ENCODE peak calls at places on chromosomes 1 and 21, in eight cellular contexts. One of them, this sample, is unnamed.

GRCh38 chr1:151831256-151831591 is 378 bp downstream of the RORC start:
- DNase-seq in activated naive CD8-positive, alpha-beta T cell treated with anti-CD3 and anti-CD28 coated beads, Interleukin-2, amount 50 U/mL, for 24 hours: no peak
- DNase-seq in HT1080: no peak
- DNase-seq in stimulated activated CD4-positive, alpha-beta T cell treated with anti-CD3 and anti-CD28 coated beads, Interleukin-4, amount 100 ng/mL, for 24 hours: no peak
- DNase-seq in T-helper 2 cell: no peak
- DNase-seq in astrocyte of the spinal cord: no peak
- DNase-seq in T-helper 17 cell: no peak
- DNase-seq in Peyer's patch: no peak
- DNase-seq in this sample: no peak

GRCh38 chr1:113303252-113303651 is 87.1 kb upstream of the MAGI3 start:
- DNase-seq in activated naive CD8-positive, alpha-beta T cell treated with anti-CD3 and anti-CD28 coated beads, Interleukin-2, amount 50 U/mL, for 24 hours: no peak
- DNase-seq in HT1080: no peak
- DNase-seq in stimulated activated CD4-positive, alpha-beta T cell treated with anti-CD3 and anti-CD28 coated beads, Interleukin-4, amount 100 ng/mL, for 24 hours: no peak
- DNase-seq in T-helper 2 cell: no peak
- DNase-seq in astrocyte of the spinal cord: no peak
- DNase-seq in T-helper 17 cell: no peak
- DNase-seq in Peyer's patch: no peak
- DNase-seq in this sample: no peak

GRCh38 chr1:204261266-204261665 is 47.5 kb upstream of the GOLT1A start:
- DNase-seq in activated naive CD8-positive, alpha-beta T cell treated with anti-CD3 and anti-CD28 coated beads, Interleukin-2, amount 50 U/mL, for 24 hours: no peak
- DNase-seq in HT1080: no peak
- DNase-seq in stimulated activated CD4-positive, alpha-beta T cell treated with anti-CD3 and anti-CD28 coated beads, Interleukin-4, amount 100 ng/mL, for 24 hours: no peak
- DNase-seq in T-helper 2 cell: no peak
- DNase-seq in astrocyte of the spinal cord: no peak
- DNase-seq in T-helper 17 cell: no peak
- DNase-seq in Peyer's patch: no peak
- DNase-seq in this sample: no peak

GRCh38 chr1:27427329-27427728 is 34.9 kb downstream of the GPR3 start:
- DNase-seq in activated naive CD8-positive, alpha-beta T cell treated with anti-CD3 and anti-CD28 coated beads, Interleukin-2, amount 50 U/mL, for 24 hours: no peak
- DNase-seq in HT1080: no peak
- DNase-seq in stimulated activated CD4-positive, alpha-beta T cell treated with anti-CD3 and anti-CD28 coated beads, Interleukin-4, amount 100 ng/mL, for 24 hours: no peak
- DNase-seq in T-helper 2 cell: peak; percentile 41
- DNase-seq in astrocyte of the spinal cord: no peak
- DNase-seq in T-helper 17 cell: no peak
- DNase-seq in Peyer's patch: no peak
- DNase-seq in this sample: no peak

GRCh38 chr21:43854773-43855633 is 10.0 kb upstream of the AGPAT3 start:
- DNase-seq in activated naive CD8-positive, alpha-beta T cell treated with anti-CD3 and anti-CD28 coated beads, Interleukin-2, amount 50 U/mL, for 24 hours: peak; percentile 34
- DNase-seq in HT1080: no peak
- DNase-seq in stimulated activated CD4-positive, alpha-beta T cell treated with anti-CD3 and anti-CD28 coated beads, Interleukin-4, amount 100 ng/mL, for 24 hours: no peak
- DNase-seq in T-helper 2 cell: peak; percentile 95
- DNase-seq in astrocyte of the spinal cord: no peak
- DNase-seq in T-helper 17 cell: no peak
- DNase-seq in Peyer's patch: no peak
- DNase-seq in this sample: peak; percentile 67

GRCh38 chr1:197327776-197328364 is 59.8 kb downstream of the CRB1 start:
- DNase-seq in activated naive CD8-positive, alpha-beta T cell treated with anti-CD3 and anti-CD28 coated beads, Interleukin-2, amount 50 U/mL, for 24 hours: no peak
- DNase-seq in HT1080: peak; percentile 29
- DNase-seq in stimulated activated CD4-positive, alpha-beta T cell treated with anti-CD3 and anti-CD28 coated beads, Interleukin-4, amount 100 ng/mL, for 24 hours: no peak
- DNase-seq in T-helper 2 cell: no peak
- DNase-seq in astrocyte of the spinal cord: no peak
- DNase-seq in T-helper 17 cell: no peak
- DNase-seq in Peyer's patch: no peak
- DNase-seq in this sample: no peak

GRCh38 chr1:179825798-179826460 is 51.7 kb downstream of the TOR1AIP2 start:
- DNase-seq in activated naive CD8-positive, alpha-beta T cell treated with anti-CD3 and anti-CD28 coated beads, Interleukin-2, amount 50 U/mL, for 24 hours: no peak
- DNase-seq in HT1080: no peak
- DNase-seq in stimulated activated CD4-positive, alpha-beta T cell treated with anti-CD3 and anti-CD28 coated beads, Interleukin-4, amount 100 ng/mL, for 24 hours: no peak
- DNase-seq in T-helper 2 cell: no peak
- DNase-seq in astrocyte of the spinal cord: no peak
- DNase-seq in T-helper 17 cell: no peak
- DNase-seq in Peyer's patch: no peak
- DNase-seq in this sample: no peak

GRCh38 chr1:154324241-154324640 is 1.1 kb upstream of the ATP8B2 start:
- DNase-seq in activated naive CD8-positive, alpha-beta T cell treated with anti-CD3 and anti-CD28 coated beads, Interleukin-2, amount 50 U/mL, for 24 hours: no peak
- DNase-seq in HT1080: no peak
- DNase-seq in stimulated activated CD4-positive, alpha-beta T cell treated with anti-CD3 and anti-CD28 coated beads, Interleukin-4, amount 100 ng/mL, for 24 hours: no peak
- DNase-seq in T-helper 2 cell: no peak
- DNase-seq in astrocyte of the spinal cord: no peak
- DNase-seq in T-helper 17 cell: no peak
- DNase-seq in Peyer's patch: no peak
- DNase-seq in this sample: no peak

GRCh38 chr21:33987461-33987860 is 71.9 kb upstream of the ATP5PO start:
- DNase-seq in activated naive CD8-positive, alpha-beta T cell treated with anti-CD3 and anti-CD28 coated beads, Interleukin-2, amount 50 U/mL, for 24 hours: no peak
- DNase-seq in HT1080: no peak
- DNase-seq in stimulated activated CD4-positive, alpha-beta T cell treated with anti-CD3 and anti-CD28 coated beads, Interleukin-4, amount 100 ng/mL, for 24 hours: no peak
- DNase-seq in T-helper 2 cell: no peak
- DNase-seq in astrocyte of the spinal cord: no peak
- DNase-seq in T-helper 17 cell: no peak
- DNase-seq in Peyer's patch: no peak
- DNase-seq in this sample: no peak

GRCh38 chr1:218943371-218943770 is 230.3 kb upstream of the LYPLAL1 start:
- DNase-seq in activated naive CD8-positive, alpha-beta T cell treated with anti-CD3 and anti-CD28 coated beads, Interleukin-2, amount 50 U/mL, for 24 hours: no peak
- DNase-seq in HT1080: no peak
- DNase-seq in stimulated activated CD4-positive, alpha-beta T cell treated with anti-CD3 and anti-CD28 coated beads, Interleukin-4, amount 100 ng/mL, for 24 hours: no peak
- DNase-seq in T-helper 2 cell: no peak
- DNase-seq in astrocyte of the spinal cord: no peak
- DNase-seq in T-helper 17 cell: no peak
- DNase-seq in Peyer's patch: no peak
- DNase-seq in this sample: no peak

GRCh38 chr1:88774151-88774556 is 90.1 kb downstream of the PKN2 start:
- DNase-seq in activated naive CD8-positive, alpha-beta T cell treated with anti-CD3 and anti-CD28 coated beads, Interleukin-2, amount 50 U/mL, for 24 hours: peak; percentile 34
- DNase-seq in HT1080: peak; percentile 44
- DNase-seq in stimulated activated CD4-positive, alpha-beta T cell treated with anti-CD3 and anti-CD28 coated beads, Interleukin-4, amount 100 ng/mL, for 24 hours: peak; percentile 12
- DNase-seq in T-helper 2 cell: no peak
- DNase-seq in astrocyte of the spinal cord: no peak
- DNase-seq in T-helper 17 cell: no peak
- DNase-seq in Peyer's patch: no peak
- DNase-seq in this sample: no peak

GRCh38 chr1:5752715-5753330 is 239.4 kb downstream of the NPHP4 start:
- DNase-seq in activated naive CD8-positive, alpha-beta T cell treated with anti-CD3 and anti-CD28 coated beads, Interleukin-2, amount 50 U/mL, for 24 hours: no peak
- DNase-seq in HT1080: no peak
- DNase-seq in stimulated activated CD4-positive, alpha-beta T cell treated with anti-CD3 and anti-CD28 coated beads, Interleukin-4, amount 100 ng/mL, for 24 hours: no peak
- DNase-seq in T-helper 2 cell: no peak
- DNase-seq in astrocyte of the spinal cord: no peak
- DNase-seq in T-helper 17 cell: no peak
- DNase-seq in Peyer's patch: peak; percentile 39
- DNase-seq in this sample: no peak

GRCh38 chr21:46202592-46203202 is 18.4 kb upstream of the SPATC1L start:
- DNase-seq in activated naive CD8-positive, alpha-beta T cell treated with anti-CD3 and anti-CD28 coated beads, Interleukin-2, amount 50 U/mL, for 24 hours: no peak
- DNase-seq in HT1080: no peak
- DNase-seq in stimulated activated CD4-positive, alpha-beta T cell treated with anti-CD3 and anti-CD28 coated beads, Interleukin-4, amount 100 ng/mL, for 24 hours: no peak
- DNase-seq in T-helper 2 cell: no peak
- DNase-seq in astrocyte of the spinal cord: no peak
- DNase-seq in T-helper 17 cell: no peak
- DNase-seq in Peyer's patch: peak; percentile 12
- DNase-seq in this sample: no peak

GRCh38 chr1:61270761-61271411 is 188.5 kb downstream of the NFIA start:
- DNase-seq in activated naive CD8-positive, alpha-beta T cell treated with anti-CD3 and anti-CD28 coated beads, Interleukin-2, amount 50 U/mL, for 24 hours: no peak
- DNase-seq in HT1080: no peak
- DNase-seq in stimulated activated CD4-positive, alpha-beta T cell treated with anti-CD3 and anti-CD28 coated beads, Interleukin-4, amount 100 ng/mL, for 24 hours: peak; percentile 27
- DNase-seq in T-helper 2 cell: peak; percentile 86
- DNase-seq in astrocyte of the spinal cord: no peak
- DNase-seq in T-helper 17 cell: no peak
- DNase-seq in Peyer's patch: no peak
- DNase-seq in this sample: no peak

This sample was measured in GM12891.